ENCODE peak calls at places on chromosomes 5 and 9, in six cellular contexts. One of them, this sample, is unnamed. For H3K27me3, the result is how much of the 10 kb centered on the place peaks cover.

GRCh38 chr9:75471549-75472114 is 383.3 kb downstream of the OSTF1 start:
- DNase-seq in prostate gland: no peak
- DNase-seq in breast epithelium: no peak
- DNase-seq in HCT116: no peak
- DNase-seq in GM23338: peak
- DNase-seq in upper lobe of left lung: no peak
- DNase-seq in this sample: no peak

GRCh38 chr9:978117-978830 is 1.8 kb downstream of the DMRT3 start:
- DNase-seq in prostate gland: no peak
- DNase-seq in breast epithelium: no peak
- DNase-seq in HCT116: no peak
- DNase-seq in GM23338: peak
- DNase-seq in upper lobe of left lung: no peak
- DNase-seq in this sample: no peak

GRCh38 chr9:2354216-2354615 is 267.4 kb upstream of the VLDLR start:
- DNase-seq in prostate gland: no peak
- DNase-seq in breast epithelium: no peak
- DNase-seq in HCT116: no peak
- DNase-seq in GM23338: no peak
- DNase-seq in upper lobe of left lung: no peak
- DNase-seq in this sample: no peak

GRCh38 chr5:16579142-16579541 is 37.7 kb downstream of the RETREG1 start:
- DNase-seq in prostate gland: peak
- DNase-seq in breast epithelium: no peak
- DNase-seq in HCT116: no peak
- DNase-seq in GM23338: no peak
- DNase-seq in upper lobe of left lung: no peak
- DNase-seq in this sample: peak

GRCh38 chr5:43034591-43034968 is 5.5 kb downstream of the ANXA2R start:
- DNase-seq in prostate gland: no peak
- DNase-seq in breast epithelium: no peak
- DNase-seq in HCT116: no peak
- DNase-seq in GM23338: peak
- DNase-seq in upper lobe of left lung: no peak
- DNase-seq in this sample: no peak

GRCh38 chr5:16712178-16712577 is 95.4 kb upstream of the RETREG1 start:
- DNase-seq in prostate gland: no peak
- DNase-seq in breast epithelium: no peak
- DNase-seq in HCT116: no peak
- DNase-seq in GM23338: no peak
- DNase-seq in upper lobe of left lung: no peak
- DNase-seq in this sample: no peak

GRCh38 chr9:36730414-36730813 is 157.7 kb downstream of the MELK start:
- DNase-seq in prostate gland: no peak
- DNase-seq in breast epithelium: no peak
- DNase-seq in HCT116: no peak
- DNase-seq in GM23338: no peak
- DNase-seq in upper lobe of left lung: no peak
- DNase-seq in this sample: no peak

GRCh38 chr5:145025775-145026174 is 809.4 kb downstream of the PRELID2 start:
- DNase-seq in prostate gland: no peak
- DNase-seq in breast epithelium: no peak
- DNase-seq in HCT116: no peak
- DNase-seq in GM23338: no peak
- DNase-seq in upper lobe of left lung: no peak
- DNase-seq in this sample: no peak

GRCh38 chr9:133148351-133149129 is 15.2 kb downstream of the GBGT1 start:
- DNase-seq in prostate gland: peak
- DNase-seq in breast epithelium: peak
- DNase-seq in HCT116: no peak
- DNase-seq in GM23338: peak
- DNase-seq in upper lobe of left lung: peak
- DNase-seq in this sample: peak

GRCh38 chr5:147051193-147051592 is 172.6 kb upstream of the PPP2R2B start:
- DNase-seq in prostate gland: no peak
- DNase-seq in breast epithelium: no peak
- DNase-seq in HCT116: no peak
- DNase-seq in GM23338: no peak
- DNase-seq in upper lobe of left lung: no peak
- DNase-seq in this sample: no peak
- TF ChIP-seq CTCF in prostate gland: no peak
- TF ChIP-seq CTCF in breast epithelium: no peak
- TF ChIP-seq CTCF in HCT116: no peak
- TF ChIP-seq CTCF in GM23338: no peak
- TF ChIP-seq CTCF in upper lobe of left lung: no peak
- TF ChIP-seq CTCF in this sample: no peak

GRCh38 chr9:125407432-125407973 is 145.9 kb downstream of the GAPVD1 start:
- DNase-seq in prostate gland: no peak
- DNase-seq in breast epithelium: no peak
- DNase-seq in HCT116: no peak
- DNase-seq in GM23338: no peak
- DNase-seq in upper lobe of left lung: no peak
- DNase-seq in this sample: no peak

GRCh38 chr9:125409637-125410521 is 148.3 kb downstream of the GAPVD1 start:
- DNase-seq in prostate gland: no peak
- DNase-seq in breast epithelium: no peak
- DNase-seq in HCT116: peak
- DNase-seq in GM23338: peak
- DNase-seq in upper lobe of left lung: no peak
- DNase-seq in this sample: no peak

GRCh38 chr9:125406812-125407087 is 145.1 kb downstream of the GAPVD1 start:
- DNase-seq in prostate gland: no peak
- DNase-seq in breast epithelium: no peak
- DNase-seq in HCT116: no peak
- DNase-seq in GM23338: no peak
- DNase-seq in upper lobe of left lung: no peak
- DNase-seq in this sample: no peak

GRCh38 chr9:125409217-125409636 is 147.6 kb downstream of the GAPVD1 start:
- DNase-seq in prostate gland: no peak
- DNase-seq in breast epithelium: no peak
- DNase-seq in HCT116: peak
- DNase-seq in GM23338: peak
- DNase-seq in upper lobe of left lung: peak
- DNase-seq in this sample: peak

DNA sequence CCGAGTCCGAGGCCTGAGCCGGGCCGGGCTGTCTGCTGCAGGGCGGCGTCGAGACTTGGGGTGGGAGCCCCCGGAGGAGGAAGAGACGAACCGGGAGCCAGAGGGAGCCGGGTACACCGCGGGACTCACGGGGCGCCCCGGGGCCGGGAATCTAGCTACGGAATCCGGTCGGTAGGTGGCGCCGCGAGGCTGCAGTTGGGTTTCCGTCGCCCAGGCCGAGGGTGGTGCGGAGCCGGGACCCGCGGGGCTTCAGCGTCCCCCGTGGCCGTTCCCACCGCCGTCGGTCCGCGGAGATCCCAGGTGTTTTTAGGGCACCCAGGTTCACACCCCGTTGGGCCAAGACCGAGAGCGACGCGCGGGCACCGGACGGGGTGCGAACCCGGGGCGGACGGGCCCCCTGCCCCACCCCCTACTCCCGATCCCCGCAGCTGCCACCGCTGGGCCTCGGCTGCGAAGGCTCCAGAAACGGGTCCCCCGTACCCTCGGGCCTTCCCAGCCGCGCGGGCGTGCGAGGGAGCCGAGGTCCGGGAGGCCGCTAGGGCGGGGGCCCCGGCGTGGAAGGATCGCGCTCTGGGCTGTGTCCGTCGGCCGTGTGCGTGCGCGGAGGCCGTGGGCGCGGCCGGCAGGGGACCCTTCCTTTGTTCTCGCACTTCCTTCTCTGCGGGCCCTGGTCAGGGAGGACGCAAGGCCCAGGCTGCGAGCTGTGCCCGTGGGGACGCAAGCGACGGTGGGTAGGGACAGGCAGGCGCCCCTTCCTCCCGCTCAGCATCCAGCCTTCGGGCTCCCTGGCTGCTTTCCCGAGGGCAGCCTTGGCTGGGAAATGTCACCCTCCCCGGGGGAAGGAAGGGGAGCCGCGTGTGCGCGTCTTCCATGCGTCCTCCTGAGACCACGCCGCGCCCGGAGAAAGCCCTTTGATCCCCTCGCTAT is 146.6 kb downstream of the GAPVD1 start:
- DNase-seq in prostate gland: peak
- DNase-seq in breast epithelium: peak
- DNase-seq in HCT116: no peak
- DNase-seq in GM23338: peak
- DNase-seq in upper lobe of left lung: peak
- DNase-seq in this sample: peak
- TF ChIP-seq POLR2AphosphoS5 in prostate gland: no peak
- TF ChIP-seq POLR2AphosphoS5 in breast epithelium: no peak
- TF ChIP-seq POLR2AphosphoS5 in HCT116: peak
- TF ChIP-seq POLR2AphosphoS5 in GM23338: no peak
- TF ChIP-seq POLR2AphosphoS5 in upper lobe of left lung: no peak
- TF ChIP-seq POLR2AphosphoS5 in this sample: no peak

DNA sequence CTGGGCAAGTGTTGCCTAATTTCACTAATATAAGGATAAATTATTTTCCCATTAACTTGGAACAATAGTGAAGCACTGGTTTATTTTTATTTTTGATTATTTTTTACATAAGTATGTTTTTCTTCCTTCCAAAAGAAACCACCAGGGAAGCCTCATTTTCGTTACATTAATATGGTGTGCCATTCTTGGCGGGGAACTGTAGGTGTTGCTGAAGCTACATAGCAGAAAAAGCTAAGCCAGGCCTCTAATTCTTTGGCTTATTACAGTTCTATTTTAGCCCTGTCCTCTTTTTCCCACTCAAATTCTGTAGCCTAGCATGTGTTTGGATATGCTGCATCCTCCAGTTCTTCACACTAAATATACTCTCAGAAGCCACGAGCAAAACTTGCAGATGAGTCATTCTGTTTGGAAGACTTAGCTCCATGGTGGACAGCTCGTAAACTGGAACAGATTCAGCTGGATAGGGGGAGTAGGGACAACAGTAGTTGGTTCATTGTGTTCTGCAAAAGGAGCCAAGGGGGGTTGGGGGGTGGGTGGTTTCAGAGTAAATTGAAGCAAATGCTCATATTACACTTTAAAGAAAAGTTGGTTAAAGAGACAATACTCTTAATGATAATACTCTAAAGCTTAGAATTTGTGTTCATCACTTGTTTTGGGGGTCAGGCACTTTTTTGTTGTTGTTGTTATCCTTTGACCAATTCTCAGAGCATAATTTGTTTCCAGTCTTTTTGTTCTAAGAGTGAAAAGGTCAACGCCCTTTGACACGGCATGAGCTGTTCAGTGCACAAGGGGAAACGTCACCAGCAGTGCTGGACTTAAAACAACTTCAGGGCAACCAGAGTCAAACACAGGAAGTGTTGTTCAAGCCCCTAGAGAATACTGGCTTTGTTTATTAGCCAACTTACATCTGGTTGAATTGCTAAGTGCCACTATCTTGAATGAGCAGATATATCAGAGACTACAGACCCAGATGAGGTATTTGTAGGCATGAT is 369.2 kb downstream of the TMEM161B start:
- DNase-seq in prostate gland: no peak
- DNase-seq in breast epithelium: no peak
- DNase-seq in HCT116: no peak
- DNase-seq in GM23338: peak
- DNase-seq in upper lobe of left lung: no peak
- DNase-seq in this sample: peak
- H3K27me3 ChIP-seq in prostate gland: under half
- H3K27me3 ChIP-seq in breast epithelium: under half
- H3K27me3 ChIP-seq in HCT116: under half
- H3K27me3 ChIP-seq in GM23338: under half
- H3K27me3 ChIP-seq in upper lobe of left lung: under half
- H3K27me3 ChIP-seq in this sample: under half

DNA sequence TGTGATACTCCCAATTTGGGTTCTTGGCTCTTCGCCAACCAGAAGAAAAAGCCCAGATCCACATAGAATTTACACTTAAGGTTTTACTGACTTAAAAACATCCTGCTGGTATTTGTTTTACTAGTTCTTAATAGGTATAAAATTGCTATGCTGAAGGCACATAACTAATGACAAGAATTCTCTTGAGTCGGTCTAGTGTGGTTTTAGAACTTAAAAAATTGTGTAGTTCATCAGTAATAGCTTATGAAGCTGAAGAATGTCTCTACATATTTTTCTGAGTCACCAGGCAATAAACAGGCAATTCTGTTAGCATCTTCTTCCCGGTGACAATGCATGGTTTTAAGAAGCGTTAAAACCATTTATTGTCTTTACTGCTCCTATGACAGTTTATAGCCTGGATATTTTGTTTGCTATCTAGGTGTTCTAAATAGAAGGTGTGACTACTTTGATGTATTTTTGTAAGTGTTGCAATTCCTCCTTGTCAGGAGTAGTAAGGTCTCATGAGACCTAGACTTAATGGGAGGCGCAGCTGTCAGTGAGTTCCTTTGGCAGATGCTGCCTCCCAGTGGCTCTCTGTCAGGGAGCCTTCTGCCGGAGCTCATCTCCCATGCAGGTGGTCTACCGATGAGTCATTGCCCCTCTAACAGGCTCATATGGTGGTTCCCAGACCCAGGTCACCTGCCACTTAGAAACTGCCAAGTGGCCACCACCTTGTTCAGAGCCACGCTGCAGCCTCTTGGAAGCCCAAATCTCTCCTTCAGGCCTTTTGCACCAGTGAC is 173.8 kb downstream of the MAST4 start:
- DNase-seq in prostate gland: no peak
- DNase-seq in breast epithelium: no peak
- DNase-seq in HCT116: no peak
- DNase-seq in GM23338: peak
- DNase-seq in upper lobe of left lung: no peak
- DNase-seq in this sample: no peak
- TF ChIP-seq CTCF in prostate gland: no peak
- TF ChIP-seq CTCF in breast epithelium: no peak
- TF ChIP-seq CTCF in HCT116: no peak
- TF ChIP-seq CTCF in GM23338: peak
- TF ChIP-seq CTCF in upper lobe of left lung: no peak
- TF ChIP-seq CTCF in this sample: no peak

DNA sequence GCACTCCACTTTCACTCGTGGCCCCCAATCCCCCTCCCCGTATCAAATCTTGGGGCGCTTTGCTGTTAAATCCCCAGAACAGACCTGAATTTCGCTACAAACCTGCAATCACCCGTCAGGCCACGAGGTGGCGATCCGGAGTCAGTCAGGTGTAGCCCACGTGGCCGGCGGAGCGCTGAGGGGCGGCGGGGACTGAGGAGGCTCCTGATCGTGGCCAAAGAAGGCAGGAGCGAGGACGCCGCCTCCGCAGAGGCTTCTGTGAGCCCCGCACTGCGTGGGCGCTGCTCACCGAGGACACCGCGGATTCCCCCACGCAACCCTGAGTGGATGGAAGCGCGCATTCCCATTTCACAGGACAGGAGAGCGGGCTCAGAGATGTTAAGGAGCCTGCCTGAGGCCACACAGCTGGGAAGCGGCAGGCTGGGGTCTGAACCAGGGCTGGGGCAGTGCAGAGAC is 91.6 kb downstream of the LMX1B start:
- DNase-seq in prostate gland: peak
- DNase-seq in breast epithelium: peak
- DNase-seq in HCT116: peak
- DNase-seq in GM23338: peak
- DNase-seq in upper lobe of left lung: peak
- DNase-seq in this sample: peak
- TF ChIP-seq POLR2AphosphoS5 in prostate gland: peak
- TF ChIP-seq POLR2AphosphoS5 in breast epithelium: no peak
- TF ChIP-seq POLR2AphosphoS5 in HCT116: no peak
- TF ChIP-seq POLR2AphosphoS5 in GM23338: no peak
- TF ChIP-seq POLR2AphosphoS5 in upper lobe of left lung: no peak
- TF ChIP-seq POLR2AphosphoS5 in this sample: no peak

DNA sequence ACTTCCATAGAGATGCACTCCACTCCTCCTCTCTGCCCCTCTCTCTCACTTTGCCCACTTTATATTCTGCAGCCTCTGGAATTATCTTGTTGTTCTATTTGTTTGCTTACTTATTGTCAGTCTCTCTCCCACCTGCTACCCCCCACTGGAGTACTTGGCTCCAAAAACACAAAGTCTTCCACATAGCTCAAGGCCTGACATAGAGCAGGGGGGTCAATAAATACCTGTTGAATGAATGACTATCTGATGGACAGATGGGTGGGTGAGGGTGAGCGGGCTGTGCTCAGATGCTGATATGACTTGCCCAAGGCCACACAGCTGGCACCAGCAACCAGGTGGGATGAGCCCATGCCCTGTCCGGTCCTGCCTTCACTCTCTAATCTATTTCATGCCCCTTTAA is 13.4 kb upstream of the UNC5A start:
- DNase-seq in prostate gland: no peak
- DNase-seq in breast epithelium: no peak
- DNase-seq in HCT116: no peak
- DNase-seq in GM23338: no peak
- DNase-seq in upper lobe of left lung: no peak
- DNase-seq in this sample: no peak
- H3K27me3 ChIP-seq in prostate gland: under half
- H3K27me3 ChIP-seq in breast epithelium: half or more
- H3K27me3 ChIP-seq in HCT116: under half
- H3K27me3 ChIP-seq in GM23338: under half
- H3K27me3 ChIP-seq in upper lobe of left lung: under half
- H3K27me3 ChIP-seq in this sample: under half